ENCODE peak calls at places on chromosomes 3 and 15, in four cellular contexts. One of them, this sample, is unnamed.

GRCh38 chr3:65992106-65992505 is 46.6 kb downstream of the MAGI1 start:
- DNase-seq in H9: no peak
- DNase-seq in mesenchymal stem cell: peak
- DNase-seq in H1: no peak
- DNase-seq in this sample: no peak

GRCh38 chr3:14403636-14404395 is 1.4 kb downstream of the SLC6A6 start:
- DNase-seq in H9: no peak
- DNase-seq in mesenchymal stem cell: peak
- DNase-seq in H1: no peak
- DNase-seq in this sample: no peak

GRCh38 chr3:197748597-197749314 is 927 bp upstream of the FYTTD1 start:
- DNase-seq in H9: no peak
- DNase-seq in mesenchymal stem cell: no peak
- DNase-seq in H1: no peak
- DNase-seq in this sample: no peak

GRCh38 chr15:75650908-75651809 is 3.4 kb downstream of the SNX33 start:
- DNase-seq in H9: no peak
- DNase-seq in mesenchymal stem cell: peak
- DNase-seq in H1: no peak
- DNase-seq in this sample: no peak

GRCh38 chr3:10551821-10552630 is 46.6 kb upstream of the ATP2B2 start:
- DNase-seq in H9: peak
- DNase-seq in mesenchymal stem cell: no peak
- DNase-seq in H1: peak
- DNase-seq in this sample: no peak

GRCh38 chr15:90188914-90189748 is 12.0 kb upstream of the SEMA4B start:
- DNase-seq in H9: no peak
- DNase-seq in mesenchymal stem cell: no peak
- DNase-seq in H1: no peak
- DNase-seq in this sample: no peak

GRCh38 chr15:49343546-49343945 is 79.5 kb upstream of the FGF7 start:
- DNase-seq in H9: no peak
- DNase-seq in mesenchymal stem cell: no peak
- DNase-seq in H1: no peak
- DNase-seq in this sample: no peak

GRCh38 chr3:138112362-138112761 is 3.0 kb downstream of the DZIP1L start:
- DNase-seq in H9: no peak
- DNase-seq in mesenchymal stem cell: peak
- DNase-seq in H1: no peak
- DNase-seq in this sample: no peak

GRCh38 chr3:173556546-173556945 is 159.0 kb downstream of the NLGN1 start:
- DNase-seq in H9: no peak
- DNase-seq in mesenchymal stem cell: no peak
- DNase-seq in H1: no peak
- DNase-seq in this sample: no peak

GRCh38 chr3:94099311-94099710 is 36.5 kb downstream of the NSUN3 start:
- DNase-seq in H9: no peak
- DNase-seq in mesenchymal stem cell: no peak
- DNase-seq in H1: no peak
- DNase-seq in this sample: no peak

GRCh38 chr3:73427018-73427750 is 197.6 kb downstream of the PDZRN3 start:
- DNase-seq in H9: no peak
- DNase-seq in mesenchymal stem cell: no peak
- DNase-seq in H1: no peak
- DNase-seq in this sample: no peak

GRCh38 chr3:72821170-72821781 is 27.0 kb downstream of the SHQ1 start:
- DNase-seq in H9: no peak
- DNase-seq in mesenchymal stem cell: peak
- DNase-seq in H1: no peak
- DNase-seq in this sample: no peak

GRCh38 chr3:22245122-22245521 is 494.1 kb upstream of the ZNF385D start:
- DNase-seq in H9: no peak
- DNase-seq in mesenchymal stem cell: peak
- DNase-seq in H1: no peak
- DNase-seq in this sample: no peak

GRCh38 chr3:11749486-11749885 is 97.2 kb downstream of the TAMM41 start:
- DNase-seq in H9: no peak
- DNase-seq in mesenchymal stem cell: no peak
- DNase-seq in H1: no peak
- DNase-seq in this sample: no peak

GRCh38 chr3:19931767-19932188 is 2.2 kb downstream of the EFHB start:
- DNase-seq in H9: no peak
- DNase-seq in mesenchymal stem cell: peak
- DNase-seq in H1: no peak
- DNase-seq in this sample: no peak

GRCh38 chr3:45716790-45717336 is 27.7 kb downstream of the SACM1L start:
- DNase-seq in H9: no peak
- DNase-seq in mesenchymal stem cell: no peak
- DNase-seq in H1: no peak
- DNase-seq in this sample: no peak

GRCh38 chr3:195160257-195160898 is 110.6 kb downstream of the XXYLT1 start:
- DNase-seq in H9: no peak
- DNase-seq in mesenchymal stem cell: peak
- DNase-seq in H1: no peak
- DNase-seq in this sample: no peak

GRCh38 chr3:127262533-127262932 is 25.3 kb downstream of the PRR20G start:
- DNase-seq in H9: no peak
- DNase-seq in mesenchymal stem cell: no peak
- DNase-seq in H1: no peak
- DNase-seq in this sample: no peak

GRCh38 chr3:10546887-10547286 is 41.5 kb upstream of the ATP2B2 start:
- DNase-seq in H9: peak
- DNase-seq in mesenchymal stem cell: no peak
- DNase-seq in H1: peak
- DNase-seq in this sample: no peak

GRCh38 chr15:55789066-55789660 is 46.2 kb upstream of the PRTG start:
- DNase-seq in H9: peak
- DNase-seq in mesenchymal stem cell: no peak
- DNase-seq in H1: peak
- DNase-seq in this sample: no peak

GRCh38 chr3:148178508-148178907 is 519.2 kb upstream of the AGTR1 start:
- DNase-seq in H9: no peak
- DNase-seq in mesenchymal stem cell: peak
- DNase-seq in H1: no peak
- DNase-seq in this sample: no peak

GRCh38 chr15:25670025-25670554 is 193.0 kb downstream of the ATP10A start:
- DNase-seq in H9: peak
- DNase-seq in mesenchymal stem cell: peak
- DNase-seq in H1: peak
- DNase-seq in this sample: peak

GRCh38 chr15:55630921-55631320 is 42.8 kb upstream of the PYGO1 start:
- DNase-seq in H9: no peak
- DNase-seq in mesenchymal stem cell: peak
- DNase-seq in H1: no peak
- DNase-seq in this sample: no peak

GRCh38 chr3:159619341-159619885 is 369.2 kb upstream of the IL12A start:
- DNase-seq in H9: no peak
- DNase-seq in mesenchymal stem cell: peak
- DNase-seq in H1: no peak
- DNase-seq in this sample: peak

GRCh38 chr3:20340324-20340928 is 154.4 kb upstream of the SGO1 start:
- DNase-seq in H9: peak
- DNase-seq in mesenchymal stem cell: peak
- DNase-seq in H1: peak
- DNase-seq in this sample: peak

GRCh38 chr3:142418926-142419592 is 28.8 kb downstream of the XRN1 start:
- DNase-seq in H9: no peak
- DNase-seq in mesenchymal stem cell: no peak
- DNase-seq in H1: no peak
- DNase-seq in this sample: no peak

GRCh38 chr3:179037361-179037760 is 34.2 kb downstream of the ZMAT3 start:
- DNase-seq in H9: peak
- DNase-seq in mesenchymal stem cell: peak
- DNase-seq in H1: no peak
- DNase-seq in this sample: no peak

GRCh38 chr3:115248274-115248673 is 101.2 kb upstream of the ZBTB20 start:
- DNase-seq in H9: no peak
- DNase-seq in mesenchymal stem cell: peak
- DNase-seq in H1: no peak
- DNase-seq in this sample: no peak

GRCh38 chr3:128950223-128950938 is 43.5 kb downstream of the CFAP92 start:
- DNase-seq in H9: peak
- DNase-seq in mesenchymal stem cell: peak
- DNase-seq in H1: peak
- DNase-seq in this sample: no peak

GRCh38 chr15:70974004-70974832 is 81.6 kb downstream of the LRRC49 start:
- DNase-seq in H9: no peak
- DNase-seq in mesenchymal stem cell: peak
- DNase-seq in H1: peak
- DNase-seq in this sample: no peak

GRCh38 chr3:128492353-128493220 is at the start of gene GATA2:
- DNase-seq in H9: peak
- DNase-seq in mesenchymal stem cell: no peak
- DNase-seq in H1: peak
- DNase-seq in this sample: no peak

GRCh38 chr15:52466134-52466701 is 62.5 kb downstream of the MYO5A start:
- DNase-seq in H9: peak
- DNase-seq in mesenchymal stem cell: no peak
- DNase-seq in H1: no peak
- DNase-seq in this sample: no peak

GRCh38 chr3:23648965-23649328 is 156.8 kb upstream of the UBE2E1 start:
- DNase-seq in H9: no peak
- DNase-seq in mesenchymal stem cell: no peak
- DNase-seq in H1: no peak
- DNase-seq in this sample: no peak

GRCh38 chr3:64518496-64518895 is 169.3 kb downstream of the ADAMTS9 start:
- DNase-seq in H9: no peak
- DNase-seq in mesenchymal stem cell: no peak
- DNase-seq in H1: no peak
- DNase-seq in this sample: no peak

GRCh38 chr3:78754066-78754743 is 1013.6 kb downstream of the ROBO1 start:
- DNase-seq in H9: no peak
- DNase-seq in mesenchymal stem cell: no peak
- DNase-seq in H1: no peak
- DNase-seq in this sample: no peak

GRCh38 chr3:29465836-29466235 is 185.0 kb downstream of the RBMS3 start:
- DNase-seq in H9: no peak
- DNase-seq in mesenchymal stem cell: no peak
- DNase-seq in H1: no peak
- DNase-seq in this sample: no peak

GRCh38 chr3:121424549-121424948 is 121.2 kb downstream of the POLQ start:
- DNase-seq in H9: no peak
- DNase-seq in mesenchymal stem cell: no peak
- DNase-seq in H1: no peak
- DNase-seq in this sample: no peak

GRCh38 chr3:66302288-66302687 is 81.5 kb downstream of the SLC25A26 start:
- DNase-seq in H9: no peak
- DNase-seq in mesenchymal stem cell: no peak
- DNase-seq in H1: no peak
- DNase-seq in this sample: no peak

GRCh38 chr3:19229086-19229485 is 80.8 kb downstream of the KCNH8 start:
- DNase-seq in H9: peak
- DNase-seq in mesenchymal stem cell: no peak
- DNase-seq in H1: no peak
- DNase-seq in this sample: no peak

DNA sequence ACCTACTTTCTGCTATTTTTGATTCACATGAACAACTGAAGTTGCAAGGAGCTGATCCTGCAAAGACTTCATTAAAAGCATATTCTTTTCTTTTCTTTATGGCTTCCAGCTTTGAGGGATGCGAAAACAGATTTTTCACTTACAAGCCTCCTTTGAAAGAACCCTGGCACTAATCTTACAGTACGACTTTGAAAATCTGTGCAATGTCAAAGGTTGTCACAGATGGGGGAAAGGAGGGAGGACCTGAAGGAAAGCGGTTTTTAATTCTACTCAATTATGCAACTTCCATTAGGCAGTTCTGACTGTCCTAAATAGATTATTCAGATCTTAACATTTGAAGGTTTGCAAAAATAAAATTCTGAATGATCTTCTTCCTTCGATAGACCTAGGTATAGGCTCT is 130.4 kb downstream of the TNIK start:
- DNase-seq in H9: no peak
- DNase-seq in mesenchymal stem cell: no peak
- DNase-seq in H1: no peak
- DNase-seq in this sample: no peak
- H2BK120ac ChIP-seq in H9: no peak
- H2BK120ac ChIP-seq in mesenchymal stem cell: no peak
- H2BK120ac ChIP-seq in H1: no peak
- H2BK120ac ChIP-seq in this sample: no peak

DNA sequence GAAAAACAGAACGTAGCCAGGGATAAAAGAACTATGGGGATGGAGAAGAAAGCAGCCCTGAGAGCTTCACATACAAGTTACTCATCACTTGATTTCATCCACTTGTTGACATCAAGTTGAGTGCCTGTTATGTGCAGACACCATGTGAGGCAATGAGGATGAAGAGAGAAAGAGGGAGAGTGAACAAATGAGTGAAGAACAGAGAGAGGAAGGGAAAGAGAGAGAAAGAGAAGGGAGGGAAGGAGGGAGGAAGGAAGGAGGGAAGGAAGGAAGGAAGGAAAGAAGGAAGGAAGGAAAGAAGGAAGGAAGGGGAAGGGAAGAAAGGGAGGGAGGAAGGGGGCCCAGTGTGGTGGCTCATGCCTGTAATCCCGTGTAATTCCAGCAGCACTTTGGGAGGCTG is 72.3 kb upstream of the SMAD3 start:
- DNase-seq in H9: no peak
- DNase-seq in mesenchymal stem cell: no peak
- DNase-seq in H1: no peak
- DNase-seq in this sample: no peak
- H2BK15ac ChIP-seq in H9: no peak
- H2BK15ac ChIP-seq in mesenchymal stem cell: no peak
- H2BK15ac ChIP-seq in H1: no peak
- H2BK15ac ChIP-seq in this sample: no peak

GRCh38 chr3:49539659-49540560 is 14.4 kb upstream of the BSN start:
- DNase-seq in H9: peak
- DNase-seq in mesenchymal stem cell: peak
- DNase-seq in H1: peak
- DNase-seq in this sample: peak
- H2BK12ac ChIP-seq in H9: no peak
- H2BK12ac ChIP-seq in mesenchymal stem cell: no peak
- H2BK12ac ChIP-seq in H1: no peak
- H2BK12ac ChIP-seq in this sample: peak

DNA sequence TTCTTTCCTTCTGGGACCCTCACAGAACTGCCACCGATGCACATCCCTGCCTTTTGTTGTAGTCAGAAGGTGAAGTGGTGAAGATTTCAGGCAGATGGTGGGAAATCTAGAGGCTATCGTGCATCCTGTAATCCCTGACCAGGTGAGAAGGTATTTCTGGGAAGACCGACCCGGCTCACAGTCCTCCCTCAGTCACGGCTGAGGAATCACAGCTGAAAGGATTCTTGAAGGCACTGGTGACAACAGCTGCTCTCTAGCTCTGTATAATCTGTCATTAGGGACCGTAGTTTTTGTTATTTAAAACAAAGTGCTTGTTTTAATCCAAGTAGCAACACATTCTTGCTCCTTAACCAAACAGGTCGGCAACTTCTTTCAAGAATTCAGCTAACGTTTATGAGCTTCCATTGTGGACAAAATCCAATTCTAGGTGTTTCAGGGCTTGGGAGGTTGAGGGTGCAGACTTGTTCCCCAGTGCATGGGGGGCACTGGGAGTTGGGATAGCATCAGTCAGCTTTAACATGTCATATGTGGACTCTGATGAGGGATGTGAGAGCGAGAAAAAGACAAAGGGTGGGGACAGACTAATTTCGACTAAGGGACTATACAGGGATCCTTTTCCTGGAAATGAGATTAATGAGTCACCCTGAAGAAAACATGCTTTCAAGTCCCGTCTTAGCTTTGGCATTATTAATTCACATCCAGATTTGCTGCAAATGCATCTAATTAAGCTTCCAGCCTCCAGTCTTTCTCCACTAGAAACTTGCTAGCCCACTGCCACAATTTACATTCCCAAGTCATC is 141.0 kb upstream of the RASGRP1 start:
- DNase-seq in H9: no peak
- DNase-seq in mesenchymal stem cell: no peak
- DNase-seq in H1: no peak
- DNase-seq in this sample: no peak
- H2BK120ac ChIP-seq in H9: no peak
- H2BK120ac ChIP-seq in mesenchymal stem cell: peak
- H2BK120ac ChIP-seq in H1: no peak
- H2BK120ac ChIP-seq in this sample: no peak